ENCODE peak calls at places on chromosome 19, in eight cellular contexts. L, T, G, K, P, I, C and V are unnamed samples.

GRCh38 chr19:30743702-30744101 is 371.5 kb downstream of the ZNF536 start:
- DNase-seq in L (no peak), T (no peak), G (no peak), K (no peak), P (no peak), I (no peak), C (no peak), V (no peak)

GRCh38 chr19:18789883-18790565 is 1.1 kb downstream of the COMP start:
- DNase-seq in L (no peak), T (no peak), G (no peak), K (no peak), P (peak), I (no peak), C (no peak), V (peak)

GRCh38 chr19:14139944-14140343 is 3.6 kb upstream of the ASF1B start:
- DNase-seq in L (no peak), T (no peak), G (no peak), K (no peak), P (no peak), I (no peak), C (no peak), V (peak)

GRCh38 chr19:39168258-39169142 is 28.3 kb upstream of the NCCRP1 start:
- DNase-seq in L (no peak), T (no peak), G (no peak), K (no peak), P (no peak), I (no peak), C (no peak), V (no peak)

GRCh38 chr19:48113190-48113917 is 2.7 kb upstream of the PLA2G4C start:
- DNase-seq in L (no peak), T (no peak), G (no peak), K (no peak), P (no peak), I (no peak), C (no peak), V (no peak)

GRCh38 chr19:50449236-50449899 is 16.7 kb downstream of the MYBPC2 start:
- DNase-seq in L (no peak), T (no peak), G (no peak), K (no peak), P (no peak), I (no peak), C (no peak), V (no peak)

GRCh38 chr19:6802336-6803035 is 30.0 kb downstream of the VAV1 start:
- DNase-seq in L (no peak), T (no peak), G (no peak), K (no peak), P (peak), I (peak), C (peak), V (no peak)

GRCh38 chr19:10908380-10908960 is 20.0 kb downstream of the YIPF2 start:
- DNase-seq in L (no peak), T (no peak), G (no peak), K (no peak), P (peak), I (no peak), C (no peak), V (no peak)

GRCh38 chr19:58582985-58583384 is 9.8 kb upstream of the MZF1 start:
- DNase-seq in L (no peak), T (peak), G (no peak), K (no peak), P (peak), I (no peak), C (peak), V (peak)

GRCh38 chr19:35119091-35119490 is 3.5 kb downstream of the FXYD3 start:
- DNase-seq in L (no peak), T (no peak), G (no peak), K (no peak), P (no peak), I (no peak), C (no peak), V (no peak)

GRCh38 chr19:49690656-49691242 is at the start of gene CPT1C:
- DNase-seq in L (peak), T (no peak), G (peak), K (no peak), P (peak), I (peak), C (peak), V (peak)

GRCh38 chr19:42407816-42408175 is 17.7 kb upstream of the CNFN start:
- DNase-seq in L (no peak), T (no peak), G (no peak), K (no peak), P (no peak), I (no peak), C (no peak), V (no peak)

GRCh38 chr19:4376991-4377781 is 23.2 kb downstream of the SH3GL1 start:
- DNase-seq in L (no peak), T (no peak), G (no peak), K (no peak), P (no peak), I (no peak), C (peak), V (no peak)

GRCh38 chr19:2982983-2983350 is 5.6 kb downstream of the TLE6 start:
- DNase-seq in L (peak), T (no peak), G (peak), K (no peak), P (no peak), I (no peak), C (peak), V (no peak)

GRCh38 chr19:40270362-40271089 is 14.6 kb downstream of the AKT2 start:
- DNase-seq in L (no peak), T (no peak), G (peak), K (no peak), P (peak), I (no peak), C (no peak), V (peak)

GRCh38 chr19:47363758-47364529 is 14.8 kb downstream of the DHX34 start:
- DNase-seq in L (no peak), T (no peak), G (no peak), K (peak), P (peak), I (no peak), C (no peak), V (no peak)

GRCh38 chr19:53422551-53422950 is 9.2 kb upstream of the ZNF761 start:
- DNase-seq in L (no peak), T (no peak), G (no peak), K (no peak), P (no peak), I (no peak), C (no peak), V (no peak)

GRCh38 chr19:3687774-3688706 is 12.2 kb downstream of the PIP5K1C start:
- DNase-seq in L (no peak), T (peak), G (no peak), K (no peak), P (peak), I (no peak), C (no peak), V (peak)